ENCODE peak calls at places on chromosome 20, in six cellular contexts. X is fibroblast of villous mesenchyme; F is dorsolateral prefrontal cortex; C is left cardiac atrium; I is Peyer's patch; Z is activated CD4-positive, alpha-beta T cell treated with anti-CD3 and anti-CD28 coated beads, Interleukin-2, amount 10 ng/mL, durations not matched to agents 7 days and 5 days. S is an unnamed sample.

GRCh38 chr20:54044156-54044555 is 26.2 kb downstream of the BCAS1 start:
- DNase-seq in X (peak), F (no peak), C (no peak), I (no peak), Z (no peak), S (no peak)

GRCh38 chr20:49563015-49563980 is 4.6 kb downstream of the PTGIS start:
- DNase-seq in X (no peak), F (no peak), C (no peak), I (no peak), Z (no peak), S (no peak)

GRCh38 chr20:24813080-24813479 is 136.0 kb upstream of the CST7 start:
- DNase-seq in X (no peak), F (no peak), C (no peak), I (no peak), Z (no peak), S (no peak)

GRCh38 chr20:6044102-6044501 is 9.8 kb downstream of the LRRN4 start:
- DNase-seq in X (no peak), F (no peak), C (no peak), I (no peak), Z (no peak), S (no peak)

GRCh38 chr20:61125076-61125475 is 127.0 kb upstream of the CDH4 start:
- DNase-seq in X (no peak), F (no peak), C (no peak), I (no peak), Z (no peak), S (no peak)

GRCh38 chr20:31662372-31662854 is 24.7 kb downstream of the COX4I2 start:
- DNase-seq in X (no peak), F (no peak), C (no peak), I (no peak), Z (no peak), S (no peak)

GRCh38 chr20:52614036-52614863 is 357.9 kb upstream of the TSHZ2 start:
- DNase-seq in X (no peak), F (no peak), C (no peak), I (no peak), Z (no peak), S (no peak)

GRCh38 chr20:61271273-61272221 is 19.5 kb downstream of the CDH4 start:
- DNase-seq in X (no peak), F (peak), C (no peak), I (no peak), Z (no peak), S (no peak)

GRCh38 chr20:9311132-9311531 is 203.3 kb upstream of the LAMP5 start:
- DNase-seq in X (no peak), F (no peak), C (no peak), I (no peak), Z (no peak), S (no peak)

GRCh38 chr20:35264755-35265154 is 13.2 kb downstream of the MMP24OS start:
- DNase-seq in X (peak), F (no peak), C (no peak), I (no peak), Z (no peak), S (no peak)